ENCODE peak calls at places on chromosomes 4 and X, in nine cellular contexts. X, D, E, B, K, L, C, J and Q are unnamed samples.

GRCh38 chrX:106263817-106264216 is 95.7 kb downstream of the PWWP3B start:
- DNase-seq in C (no peak), X (no peak), L (no peak), J (no peak), E (no peak), B (peak), D (peak), K (peak), Q (no peak)

GRCh38 chrX:111282991-111283390 is 12.7 kb upstream of the CAPN6 start:
- DNase-seq in L (no peak), J (no peak), D (no peak), C (no peak), K (no peak), B (no peak), E (no peak), X (no peak), Q (no peak)

GRCh38 chr4:174522183-174523002 is at the start of gene HPGD:
- DNase-seq in X (peak), E (no peak), D (peak), L (peak), J (peak), K (no peak), C (peak), B (peak), Q (no peak)

GRCh38 chr4:14269824-14270223 is 642.3 kb upstream of the BOD1L1 start:
- DNase-seq in J (no peak), D (no peak), C (no peak), B (no peak), K (no peak), X (no peak), E (no peak), L (peak), Q (no peak)

GRCh38 chr4:65983062-65983461 is 312.8 kb upstream of the EPHA5 start:
- DNase-seq in B (no peak), J (no peak), C (no peak), D (peak), X (no peak), K (peak), L (no peak), E (no peak), Q (no peak)

GRCh38 chr4:54228064-54228527 is 997 bp upstream of the PDGFRA start:
- DNase-seq in D (peak), E (no peak), C (peak), B (peak), L (peak), X (peak), K (peak), J (no peak), Q (peak)

GRCh38 chrX:134520860-134521390 is 61.0 kb downstream of the HPRT1 start:
- DNase-seq in D (peak), L (no peak), C (no peak), B (peak), X (no peak), E (peak), K (peak), J (no peak), Q (peak)

GRCh38 chr4:152937535-152938236 is 1.6 kb downstream of the FHDC1 start:
- DNase-seq in J (peak), L (peak), K (peak), D (peak), B (peak), X (peak), E (peak), C (no peak), Q (peak)

GRCh38 chrX:107629533-107629909 is 1.2 kb downstream of the PRPS1 start:
- DNase-seq in D (peak), J (no peak), X (peak), E (peak), B (peak), L (no peak), C (no peak), K (peak), Q (peak)

GRCh38 chr4:7992846-7993245 is 53.2 kb upstream of the AFAP1 start:
- DNase-seq in D (no peak), L (peak), B (no peak), X (no peak), K (no peak), E (no peak), C (no peak), J (no peak), Q (no peak)

GRCh38 chr4:88275516-88275915 is 8.8 kb downstream of the PPM1K start:
- DNase-seq in D (peak), E (no peak), X (no peak), B (no peak), J (no peak), K (peak), C (no peak), L (no peak), Q (no peak)

GRCh38 chrX:39850630-39851152 is 247.1 kb downstream of the BCOR start:
- DNase-seq in K (peak), E (no peak), X (no peak), B (no peak), J (no peak), C (no peak), D (peak), L (no peak), Q (no peak)

GRCh38 chrX:94492541-94492940 is 818.5 kb downstream of the FAM133A start:
- DNase-seq in D (no peak), K (no peak), L (no peak), B (no peak), J (no peak), X (no peak), E (no peak), C (no peak), Q (no peak)

GRCh38 chr4:168200685-168201084 is 108.3 kb downstream of the ANXA10 start:
- DNase-seq in X (no peak), B (peak), J (no peak), C (no peak), L (no peak), K (peak), D (peak), E (peak), Q (no peak)

GRCh38 chr4:40576651-40577480 is 52.8 kb downstream of the RBM47 start:
- DNase-seq in D (peak), E (peak), L (peak), X (peak), B (peak), K (peak), C (peak), J (no peak), Q (peak)

GRCh38 chrX:86171366-86171765 is 23.1 kb downstream of the DACH2 start:
- DNase-seq in X (no peak), B (peak), C (no peak), L (no peak), D (peak), K (peak), E (peak), J (no peak), Q (peak)

GRCh38 chrX:40104649-40105015 is 6.9 kb upstream of the BCOR start:
- DNase-seq in K (peak), X (peak), B (peak), C (no peak), L (peak), D (no peak), E (peak), J (no peak), Q (peak)

GRCh38 chr4:147447820-147448219 is 33.1 kb upstream of the EDNRA start:
- DNase-seq in E (no peak), D (peak), X (no peak), L (no peak), K (no peak), C (no peak), B (peak), J (no peak), Q (no peak)

GRCh38 chrX:137999542-137999941 is 433.6 kb downstream of the ZIC3 start:
- DNase-seq in B (no peak), D (no peak), E (no peak), K (no peak), J (no peak), X (no peak), C (no peak), L (no peak), Q (no peak)

GRCh38 chrX:149374751-149375150 is 130.4 kb downstream of the IDS start:
- DNase-seq in E (no peak), K (no peak), C (no peak), B (no peak), D (peak), L (no peak), J (no peak), X (no peak), Q (no peak)

GRCh38 chr4:1506956-1507721 is 100.9 kb upstream of the NKX1-1 start:
- DNase-seq in D (no peak), B (no peak), K (no peak), J (no peak), C (no peak), E (no peak), L (no peak), X (no peak), Q (no peak)